ENCODE peak calls at places on chromosomes 1 and 21, in eight cellular contexts. E is lung, Z is H1, J is SJSA1, F is esophagus squamous epithelium, C is right lobe of liver, K is H9, L is psoas muscle. R is an unnamed sample.
A peak's percentile ranks its signal among the peaks of the same experiment; 100 is the strongest.

GRCh38 chr1:17113973-17114372 is 5.3 kb downstream of the PADI2 start:
- DNase-seq in E (no peak), Z (no peak), J (no peak), F (no peak), C (no peak), K (no peak), L (peak; percentile 85), R (no peak)

GRCh38 chr1:233672732-233673131 is 58.8 kb downstream of the KCNK1 start:
- DNase-seq in E (no peak), Z (no peak), J (no peak), F (no peak), C (peak; percentile 72), K (no peak), L (no peak), R (no peak)

GRCh38 chr1:3408751-3409266 is 45.7 kb upstream of the ARHGEF16 start:
- DNase-seq in E (no peak), Z (no peak), J (no peak), F (no peak), C (no peak), K (no peak), L (no peak), R (no peak)

GRCh38 chr1:231676487-231676886 is 49.9 kb downstream of the DISC1 start:
- DNase-seq in E (no peak), Z (no peak), J (no peak), F (no peak), C (no peak), K (no peak), L (no peak), R (no peak)

GRCh38 chr1:192958871-192959270 is 100.3 kb downstream of the UCHL5 start:
- DNase-seq in E (no peak), Z (no peak), J (no peak), F (no peak), C (no peak), K (no peak), L (no peak), R (no peak)

GRCh38 chr1:224245188-224245587 is 62.1 kb downstream of the DEGS1 start:
- DNase-seq in E (peak; percentile 40), Z (no peak), J (no peak), F (no peak), C (peak; percentile 69), K (no peak), L (peak; percentile 28), R (no peak)

GRCh38 chr1:221217029-221217428 is 337.8 kb downstream of the HLX start:
- DNase-seq in E (no peak), Z (no peak), J (no peak), F (no peak), C (no peak), K (no peak), L (no peak), R (no peak)

GRCh38 chr21:38196033-38196432 is 60.8 kb upstream of the KCNJ15 start:
- DNase-seq in E (no peak), Z (no peak), J (no peak), F (no peak), C (no peak), K (no peak), L (no peak), R (no peak)

GRCh38 chr1:1309525-1310385 is 1.4 kb downstream of the PUSL1 start:
- DNase-seq in E (no peak), Z (no peak), J (no peak), F (no peak), C (no peak), K (peak; percentile 62), L (no peak), R (no peak)

GRCh38 chr1:49358036-49358435 is 581.3 kb upstream of the BEND5 start:
- DNase-seq in E (no peak), Z (no peak), J (no peak), F (no peak), C (no peak), K (no peak), L (no peak), R (no peak)

GRCh38 chr1:23126801-23127200 is 41.9 kb downstream of the LUZP1 start:
- DNase-seq in E (no peak), Z (no peak), J (no peak), F (no peak), C (no peak), K (no peak), L (no peak), R (no peak)

GRCh38 chr1:38009088-38009840 is 3.3 kb upstream of the UTP11 start:
- DNase-seq in E (no peak), Z (no peak), J (peak; percentile 49), F (no peak), C (no peak), K (no peak), L (peak; percentile 67), R (no peak)

GRCh38 chr1:231550448-231550781 is 21.9 kb downstream of the TSNAX start:
- DNase-seq in E (no peak), Z (no peak), J (no peak), F (no peak), C (no peak), K (peak; percentile 36), L (no peak), R (no peak)

GRCh38 chr1:172356620-172357019 is 63.9 kb upstream of the C1orf105 start:
- DNase-seq in E (no peak), Z (no peak), J (peak; percentile 74), F (no peak), C (no peak), K (no peak), L (no peak), R (no peak)

GRCh38 chr21:42525676-42526378 is 12.2 kb downstream of the SLC37A1 start:
- DNase-seq in E (no peak), Z (no peak), J (no peak), F (no peak), C (no peak), K (no peak), L (no peak), R (no peak)

GRCh38 chr1:52127181-52128175 is 14.4 kb upstream of the ZFYVE9 start:
- DNase-seq in E (peak; percentile 30), Z (no peak), J (peak; percentile 33), F (no peak), C (no peak), K (no peak), L (no peak), R (no peak)

GRCh38 chr21:32955307-32955937 is 70.3 kb upstream of the OLIG2 start:
- DNase-seq in E (no peak), Z (no peak), J (peak; percentile 2), F (no peak), C (no peak), K (no peak), L (no peak), R (peak; percentile 59)

GRCh38 chr21:32951041-32951440 is 74.7 kb upstream of the OLIG2 start:
- DNase-seq in E (no peak), Z (no peak), J (no peak), F (no peak), C (no peak), K (no peak), L (no peak), R (peak; percentile 79)

GRCh38 chr21:32956257-32956656 is 69.5 kb upstream of the OLIG2 start:
- DNase-seq in E (no peak), Z (no peak), J (no peak), F (no peak), C (no peak), K (peak; percentile 18), L (no peak), R (no peak)

GRCh38 chr21:32958288-32958992 is 67.3 kb upstream of the OLIG2 start:
- DNase-seq in E (no peak), Z (no peak), J (no peak), F (no peak), C (no peak), K (peak; percentile 57), L (no peak), R (no peak)

GRCh38 chr21:32954353-32954752 is 71.4 kb upstream of the OLIG2 start:
- DNase-seq in E (no peak), Z (no peak), J (no peak), F (no peak), C (no peak), K (no peak), L (no peak), R (no peak)
- H3K4me1 ChIP-seq in E (no peaks in the 10 kb centered on the region), Z (peaks cover 7% of the 10 kb centered on the region), J (no peaks in the 10 kb centered on the region), F (no peaks in the 10 kb centered on the region), C (no peaks in the 10 kb centered on the region), K (peaks cover 5% of the 10 kb centered on the region), L (no peaks in the 10 kb centered on the region), R (peaks cover 11% of the 10 kb centered on the region)

GRCh38 chr21:29346771-29347170 is 48.0 kb downstream of the BACH1 start:
- DNase-seq in E (no peak), Z (no peak), J (no peak), F (no peak), C (no peak), K (no peak), L (no peak), R (no peak)
- H3K27ac ChIP-seq in E (no peak overlapping the region), Z (no peak overlapping the region), J (no peak overlapping the region), F (no peak overlapping the region), C (peak overlapping the region; percentile 55), K (no peak overlapping the region), L (no peak overlapping the region), R (no peak overlapping the region)

GRCh38 chr1:56634981-56635380 is 10.1 kb upstream of the PRKAA2 start:
- DNase-seq in E (no peak), Z (no peak), J (no peak), F (no peak), C (no peak), K (no peak), L (no peak), R (no peak)

GRCh38 chr1:56643661-56644060 is 1.5 kb upstream of the PRKAA2 start:
- DNase-seq in E (no peak), Z (no peak), J (no peak), F (no peak), C (no peak), K (no peak), L (no peak), R (no peak)

GRCh38 chr1:56639210-56639609 is 5.9 kb upstream of the PRKAA2 start:
- DNase-seq in E (no peak), Z (no peak), J (no peak), F (no peak), C (no peak), K (no peak), L (no peak), R (no peak)

DNA sequence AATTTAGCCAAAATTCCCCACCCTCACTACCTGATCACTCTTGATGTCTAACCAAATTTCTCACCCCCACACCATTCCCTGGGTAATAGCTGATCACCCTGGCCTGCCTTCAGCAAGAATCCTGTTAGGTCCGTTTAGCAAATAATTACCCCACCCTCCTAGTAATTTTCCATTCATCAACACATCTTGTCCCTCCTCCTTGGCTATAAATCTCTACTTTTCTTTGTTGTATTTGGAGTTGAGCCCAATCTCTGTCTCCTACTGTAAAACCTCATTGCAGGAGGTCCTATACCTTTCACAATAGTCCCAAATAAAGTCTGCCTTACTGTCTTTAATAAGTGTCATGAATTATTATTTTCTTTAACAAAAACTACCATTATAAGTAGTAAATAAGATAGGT is 6.9 kb upstream of the PRKAA2 start:
- DNase-seq in E (no peak), Z (no peak), J (no peak), F (no peak), C (no peak), K (no peak), L (no peak), R (no peak)
- H3K4me1 ChIP-seq in E (no peaks in the 10 kb centered on the region), Z (no peaks in the 10 kb centered on the region), J (no peaks in the 10 kb centered on the region), F (no peaks in the 10 kb centered on the region), C (no peaks in the 10 kb centered on the region), K (no peaks in the 10 kb centered on the region), L (peaks cover 2% of the 10 kb centered on the region), R (no peaks in the 10 kb centered on the region)

DNA sequence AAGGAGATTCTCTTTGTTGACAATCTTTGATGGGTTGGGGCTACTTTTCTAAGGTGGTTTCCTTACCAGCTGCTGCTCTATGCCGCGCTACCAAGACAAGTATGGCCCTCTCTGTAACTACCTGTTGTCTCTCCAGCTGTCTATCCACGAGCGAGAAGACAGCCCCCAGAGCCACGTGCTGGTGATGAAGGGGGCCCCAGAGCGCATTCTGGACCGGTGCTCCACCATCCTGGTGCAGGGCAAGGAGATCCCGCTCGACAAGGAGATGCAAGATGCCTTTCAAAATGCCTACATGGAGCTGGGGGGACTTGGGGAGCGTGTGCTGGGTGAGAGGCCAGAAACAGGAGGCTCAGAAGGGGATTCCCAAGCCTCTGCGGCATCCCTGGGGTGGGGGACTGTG is 14.4 kb downstream of the ATP1A2 start:
- DNase-seq in E (no peak), Z (no peak), J (no peak), F (no peak), C (no peak), K (no peak), L (no peak), R (no peak)
- H3K27ac ChIP-seq in E (no peak overlapping the region), Z (no peak overlapping the region), J (no peak overlapping the region), F (peak overlapping the region; percentile 69), C (no peak overlapping the region), K (no peak overlapping the region), L (peak overlapping the region; percentile 98), R (no peak overlapping the region)

R was measured in neuronal stem cell.